ENCODE peak calls at places on chromosome 20, in ten cellular contexts. F is activated CD4-positive, alpha-beta T cell treated with anti-CD3 and anti-CD28 coated beads for 1 hour; A is smooth muscle cell of the brain vasculature; C is NCI-H1105; Q is progenitor cell of endocrine pancreas; U is adipocyte; J is EH; Y is AML-193; N is astrocyte of the cerebellum; W is left cardiac atrium. K is an unnamed sample.

GRCh38 chr20:5197847-5198650 is 71.2 kb downstream of the CDS2 start:
- DNase-seq in F (no peak), A (no peak), C (no peak), Q (no peak), U (no peak), J (no peak), Y (no peak), N (no peak), W (no peak), K (no peak)

GRCh38 chr20:35342154-35342769 is 50.0 kb upstream of the FAM83C start:
- DNase-seq in F (no peak), A (no peak), C (no peak), Q (no peak), U (no peak), J (no peak), Y (no peak), N (no peak), W (no peak), K (no peak)

GRCh38 chr20:63073051-63073737 is 66.4 kb upstream of the BHLHE23 start:
- DNase-seq in F (no peak), A (no peak), C (no peak), Q (no peak), U (no peak), J (no peak), Y (no peak), N (no peak), W (peak), K (no peak)

GRCh38 chr20:52056203-52057062 is 135.1 kb downstream of the ZFP64 start:
- DNase-seq in F (no peak), A (no peak), C (no peak), Q (no peak), U (peak), J (peak), Y (no peak), N (peak), W (no peak), K (no peak)

GRCh38 chr20:34472246-34472925 is 43.8 kb upstream of the DYNLRB1 start:
- DNase-seq in F (no peak), A (no peak), C (no peak), Q (no peak), U (peak), J (peak), Y (no peak), N (no peak), W (no peak), K (no peak)

GRCh38 chr20:24952376-24953203 is 3.5 kb downstream of the CST7 start:
- DNase-seq in F (no peak), A (no peak), C (peak), Q (no peak), U (no peak), J (no peak), Y (no peak), N (no peak), W (no peak), K (no peak)

GRCh38 chr20:48398506-48399449 is 429.0 kb downstream of the PREX1 start:
- DNase-seq in F (no peak), A (peak), C (no peak), Q (no peak), U (peak), J (no peak), Y (no peak), N (no peak), W (no peak), K (no peak)

GRCh38 chr20:4234128-4234527 is 218.8 kb upstream of the RNF24 start:
- DNase-seq in F (no peak), A (no peak), C (no peak), Q (no peak), U (no peak), J (peak), Y (no peak), N (peak), W (no peak), K (no peak)

GRCh38 chr20:38171301-38172010 is 6.4 kb upstream of the TGM2 start:
- DNase-seq in F (no peak), A (no peak), C (no peak), Q (no peak), U (no peak), J (peak), Y (no peak), N (no peak), W (no peak), K (no peak)

GRCh38 chr20:51003776-51004175 is 19.1 kb downstream of the KCNG1 start:
- DNase-seq in F (no peak), A (no peak), C (no peak), Q (no peak), U (no peak), J (no peak), Y (no peak), N (no peak), W (no peak), K (no peak)

GRCh38 chr20:45592574-45593189 is 13.6 kb upstream of the WFDC8 start:
- DNase-seq in F (no peak), A (peak), C (peak), Q (no peak), U (peak), J (peak), Y (peak), N (no peak), W (no peak), K (no peak)

GRCh38 chr20:23765578-23765977 is 14.8 kb upstream of the CST1 start:
- DNase-seq in F (no peak), A (no peak), C (no peak), Q (no peak), U (no peak), J (no peak), Y (no peak), N (no peak), W (no peak), K (no peak)

GRCh38 chr20:43949741-43950618 is 35.3 kb downstream of the TOX2 start:
- DNase-seq in F (peak), A (no peak), C (no peak), Q (no peak), U (no peak), J (peak), Y (peak), N (no peak), W (peak), K (peak)

GRCh38 chr20:2312876-2313275 is 17.1 kb downstream of the TGM3 start:
- DNase-seq in F (no peak), A (no peak), C (no peak), Q (no peak), U (no peak), J (peak), Y (no peak), N (no peak), W (no peak), K (no peak)

GRCh38 chr20:58523916-58524315 is 8.7 kb upstream of the APCDD1L start:
- DNase-seq in F (no peak), A (no peak), C (no peak), Q (no peak), U (no peak), J (peak), Y (no peak), N (peak), W (no peak), K (no peak)

GRCh38 chr20:25257130-25257529 is 9.2 kb downstream of the PYGB start:
- DNase-seq in F (no peak), A (no peak), C (no peak), Q (no peak), U (no peak), J (no peak), Y (no peak), N (no peak), W (no peak), K (no peak)

K was measured in effector memory CD4-positive, alpha-beta T cell.